ENCODE peak calls at places on chromosome 20, in five cellular contexts. T, K, I, A and N are unnamed samples.

GRCh38 chr20:31569163-31570020 is 35.7 kb upstream of the ID1 start:
- DNase-seq in I (no peak), A (peak), T (peak), K (peak), N (peak)

GRCh38 chr20:37265152-37265551 is 3.5 kb upstream of the GHRH start:
- DNase-seq in I (no peak), A (no peak), K (no peak), T (no peak), N (no peak)

GRCh38 chr20:12130781-12131180 is 213.1 kb downstream of the BTBD3 start:
- DNase-seq in K (no peak), A (no peak), T (no peak), I (no peak), N (no peak)

GRCh38 chr20:41638459-41638858 is 20.3 kb upstream of the CHD6 start:
- DNase-seq in K (no peak), T (no peak), A (no peak), I (no peak), N (no peak)

GRCh38 chr20:25389381-25389857 is 1.2 kb downstream of the ABHD12 start:
- DNase-seq in K (peak), T (peak), A (peak), I (no peak), N (peak)

GRCh38 chr20:37907677-37908397 is 4.9 kb downstream of the VSTM2L start:
- DNase-seq in I (no peak), K (peak), T (peak), A (no peak), N (peak)

GRCh38 chr20:44050925-44051660 is 135.9 kb downstream of the JPH2 start:
- DNase-seq in T (no peak), I (no peak), A (no peak), K (no peak), N (no peak)

GRCh38 chr20:24993337-24994185 is 1.0 kb upstream of the APMAP start:
- DNase-seq in A (no peak), I (no peak), T (peak), K (no peak), N (peak)

GRCh38 chr20:22801528-22801927 is 217.2 kb upstream of the FOXA2 start:
- DNase-seq in A (no peak), T (no peak), I (no peak), K (no peak), N (no peak)

GRCh38 chr20:6069669-6070068 is 15.8 kb upstream of the LRRN4 start:
- DNase-seq in T (no peak), A (no peak), K (no peak), I (no peak), N (no peak)

GRCh38 chr20:60020251-60020650 is 62.0 kb downstream of the CDH26 start:
- DNase-seq in K (no peak), A (no peak), I (no peak), T (no peak), N (no peak)

GRCh38 chr20:4728121-4728520 is 6.4 kb downstream of the PRND start:
- DNase-seq in I (no peak), K (no peak), A (no peak), T (peak), N (no peak)

GRCh38 chr20:25313608-25314007 is 65.7 kb downstream of the PYGB start:
- DNase-seq in I (no peak), A (no peak), K (no peak), T (no peak), N (no peak)

GRCh38 chr20:36093025-36093803 is 61.3 kb upstream of the EPB41L1 start:
- DNase-seq in I (no peak), K (peak), T (no peak), A (no peak), N (no peak)

DNA sequence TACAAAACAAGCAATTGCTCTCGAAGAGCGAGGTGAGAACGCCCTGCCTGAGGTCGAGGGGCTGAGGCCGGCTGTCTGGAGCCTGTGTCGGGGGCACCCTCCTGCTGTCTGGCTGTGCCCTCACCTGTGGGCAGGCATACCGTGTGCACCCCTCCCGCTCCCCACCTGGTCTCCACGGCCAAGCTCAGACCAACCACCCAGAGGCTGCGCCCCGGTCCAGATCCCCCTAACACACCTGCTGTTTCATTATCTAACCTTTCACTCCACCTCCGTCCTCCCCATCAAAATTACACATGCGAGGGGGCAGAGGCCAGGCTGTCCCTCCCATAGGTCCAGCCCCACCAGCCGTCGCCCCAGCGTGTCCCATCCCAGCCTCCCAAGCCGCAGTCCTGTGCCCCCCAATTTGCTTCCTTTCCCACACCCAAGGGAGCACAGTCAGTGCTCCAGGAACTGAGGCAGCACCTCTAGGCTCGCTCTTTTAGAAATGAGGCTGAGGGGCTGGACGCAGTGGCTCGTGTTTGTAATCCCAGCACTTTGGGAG is 35.2 kb downstream of the NTSR1 start:
- DNase-seq in I (no peak), A (no peak), K (no peak), T (no peak), N (no peak)
- TF ChIP-seq RCOR1 in I (no peak), A (no peak), K (no peak), T (no peak), N (no peak)

GRCh38 chr20:20731945-20732296 is 19.5 kb upstream of the RALGAPA2 start:
- DNase-seq in T (no peak), I (no peak), A (no peak), K (no peak), N (no peak)

GRCh38 chr20:20736303-20736702 is 23.9 kb upstream of the RALGAPA2 start:
- DNase-seq in A (no peak), K (no peak), T (no peak), I (no peak), N (no peak)

GRCh38 chr20:20733943-20734342 is 21.5 kb upstream of the RALGAPA2 start:
- DNase-seq in T (no peak), K (no peak), A (no peak), I (no peak), N (no peak)

GRCh38 chr20:20732641-20733040 is 20.2 kb upstream of the RALGAPA2 start:
- DNase-seq in T (no peak), K (no peak), I (no peak), A (no peak), N (no peak)

GRCh38 chr20:20734475-20734948 is 22.1 kb upstream of the RALGAPA2 start:
- DNase-seq in T (no peak), I (peak), A (no peak), K (no peak), N (no peak)
- TF ChIP-seq RCOR1 in T (no peak), I (no peak), A (no peak), K (no peak), N (no peak)

GRCh38 chr20:62751551-62752150 is 43.0 kb downstream of the NTSR1 start:
- DNase-seq in I (no peak), A (no peak), K (no peak), T (no peak), N (no peak)
- TF ChIP-seq RCOR1 in I (no peak), A (no peak), K (no peak), T (no peak), N (no peak)

GRCh38 chr20:34396408-34396807 is 33.3 kb downstream of the ITCH start:
- DNase-seq in T (no peak), A (no peak), I (no peak), K (no peak), N (no peak)
- TF ChIP-seq RCOR1 in T (no peak), A (no peak), I (no peak), K (no peak), N (no peak)

GRCh38 chr20:19991826-19992225 is 25.3 kb upstream of the NAA20 start:
- DNase-seq in T (peak), A (no peak), I (no peak), K (no peak), N (no peak)

GRCh38 chr20:19981091-19981490 is 36.1 kb upstream of the NAA20 start:
- DNase-seq in T (peak), K (no peak), A (no peak), I (no peak), N (peak)

GRCh38 chr20:19987046-19987445 is 30.1 kb upstream of the NAA20 start:
- DNase-seq in T (no peak), I (no peak), K (no peak), A (no peak), N (no peak)

GRCh38 chr20:19990911-19991707 is 26.1 kb upstream of the NAA20 start:
- DNase-seq in K (no peak), I (no peak), A (no peak), T (no peak), N (no peak)

GRCh38 chr20:19986419-19986818 is 30.7 kb upstream of the NAA20 start:
- DNase-seq in A (no peak), I (no peak), T (peak), K (no peak), N (peak)
- TF ChIP-seq RCOR1 in A (no peak), I (no peak), T (no peak), K (no peak), N (no peak)

DNA sequence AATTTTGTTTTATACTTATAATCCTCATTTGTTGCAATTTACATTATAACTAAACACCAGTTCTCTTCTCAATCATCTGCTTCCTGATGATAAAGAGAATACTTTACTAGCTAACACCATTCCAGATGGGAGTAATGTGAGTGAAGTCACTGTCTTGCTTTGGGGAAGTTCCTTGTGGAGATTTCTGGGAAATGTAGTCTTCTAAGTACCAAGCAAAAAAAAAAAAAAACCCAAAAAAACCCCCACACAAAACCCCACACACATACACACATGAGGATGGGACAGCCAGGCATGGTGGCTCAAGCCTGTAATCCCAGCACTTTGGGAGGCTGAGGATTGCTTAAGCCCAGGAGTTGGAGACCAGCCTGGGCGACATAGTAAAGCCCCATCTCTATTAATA is 2.2 kb upstream of the SNPH start:
- DNase-seq in A (peak), T (peak), I (no peak), K (no peak), N (no peak)
- TF ChIP-seq RCOR1 in A (no peak), T (no peak), I (no peak), K (no peak), N (no peak)

GRCh38 chr20:63848003-63848911 is 13.0 kb upstream of the ABHD16B start:
- DNase-seq in A (peak), T (no peak), I (no peak), K (no peak), N (no peak)

GRCh38 chr20:63854069-63854765 is 7.1 kb upstream of the ABHD16B start:
- DNase-seq in I (no peak), A (no peak), K (peak), T (no peak), N (no peak)

GRCh38 chr20:63847374-63848002 is 13.8 kb upstream of the ABHD16B start:
- DNase-seq in K (no peak), I (no peak), A (peak), T (no peak), N (no peak)

GRCh38 chr20:63854766-63855362 is 6.4 kb upstream of the ABHD16B start:
- DNase-seq in T (no peak), I (no peak), A (no peak), K (peak), N (no peak)

GRCh38 chr20:63850689-63851547 is 10.4 kb upstream of the ABHD16B start:
- DNase-seq in K (no peak), I (peak), A (no peak), T (no peak), N (no peak)
- TF ChIP-seq RCOR1 in K (no peak), I (peak), A (no peak), T (no peak), N (no peak)

GRCh38 chr20:51481311-51481997 is 61.1 kb downstream of the NFATC2 start:
- DNase-seq in K (no peak), A (no peak), I (no peak), T (no peak), N (no peak)

GRCh38 chr20:51484141-51484815 is 58.2 kb downstream of the NFATC2 start:
- DNase-seq in A (no peak), I (no peak), K (no peak), T (no peak), N (no peak)

GRCh38 chr20:51480507-51481270 is 61.8 kb downstream of the NFATC2 start:
- DNase-seq in T (no peak), K (no peak), I (peak), A (no peak), N (no peak)

GRCh38 chr20:51486197-51487005 is 56.1 kb downstream of the NFATC2 start:
- DNase-seq in K (no peak), T (peak), I (no peak), A (no peak), N (no peak)

DNA sequence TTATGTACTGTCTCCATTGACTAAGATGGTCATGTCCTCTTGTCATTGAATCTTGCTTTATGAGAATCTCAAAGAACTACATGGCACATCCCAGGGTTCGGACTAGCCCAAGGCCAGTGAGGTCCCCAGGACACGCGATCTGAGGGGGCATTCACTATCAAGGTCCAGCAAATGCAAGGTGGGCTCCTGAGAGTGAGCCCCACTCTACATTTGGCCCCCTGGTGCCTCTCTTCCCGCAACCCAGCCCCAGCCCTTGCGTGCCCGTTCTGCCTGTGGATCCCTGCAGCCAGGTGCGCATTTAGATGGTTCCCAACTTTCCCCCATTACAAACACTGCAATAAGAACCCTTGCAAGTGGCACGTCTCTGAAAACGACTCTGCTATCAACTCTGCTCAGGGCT is 59.7 kb downstream of the NFATC2 start:
- DNase-seq in I (no peak), A (no peak), T (no peak), K (no peak), N (no peak)
- TF ChIP-seq RCOR1 in I (no peak), A (no peak), T (no peak), K (no peak), N (no peak)

DNA sequence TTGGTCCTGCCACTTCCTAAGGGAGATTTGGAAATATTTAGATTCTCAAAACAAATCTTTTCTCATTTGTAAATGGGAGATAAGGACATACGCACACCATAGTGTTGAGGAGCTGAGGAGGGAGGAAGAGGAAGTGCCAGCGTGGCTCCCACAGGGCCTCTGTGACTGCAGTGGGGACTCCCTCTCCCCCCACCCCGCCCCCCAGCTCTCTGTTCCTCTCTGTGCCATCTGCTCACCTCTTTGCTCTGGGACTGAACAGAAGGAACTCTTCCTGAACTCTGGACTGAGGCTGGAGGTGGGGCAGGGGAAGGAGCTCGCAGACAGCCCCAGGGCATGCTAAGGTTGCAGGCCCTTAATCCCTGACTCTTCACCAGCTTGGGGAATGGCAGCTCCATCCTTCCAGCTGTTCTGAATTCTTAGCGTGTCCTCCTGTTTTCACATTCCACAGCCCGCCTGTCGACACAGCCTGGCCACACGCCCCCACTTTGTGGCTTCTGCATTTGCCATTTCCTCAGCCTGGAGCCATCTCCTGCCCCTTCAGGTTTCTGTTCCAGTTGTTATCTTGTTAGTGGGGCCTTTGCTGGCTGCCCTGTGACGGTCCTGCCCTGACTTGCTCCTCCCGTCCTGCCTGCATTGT is 11.5 kb downstream of the DDX27 start:
- DNase-seq in A (no peak), T (peak), K (no peak), I (no peak), N (no peak)
- TF ChIP-seq RCOR1 in A (no peak), T (no peak), K (no peak), I (no peak), N (no peak)